ENCODE peak calls at places on chromosomes 1 and 21, in nine cellular contexts. C is CD4-positive, alpha-beta T cell; E is PC-9; D is CD8-positive, alpha-beta T cell; G is testis; L is stomach; H is cardiac muscle cell; R is brain microvascular endothelial cell; V is keratinocyte. Q is an unnamed sample. For H3K27me3, the result is how much of the 10 kb centered on the place peaks cover.

GRCh38 chr1:113881661-113882060 is 5.7 kb downstream of the BCL2L15 start:
- DNase-seq in E (no peak), L (no peak), V (no peak), H (no peak), G (no peak), R (no peak), C (no peak), D (no peak), Q (no peak)

GRCh38 chr1:61992257-61992656 is 202.4 kb upstream of the L1TD1 start:
- DNase-seq in G (no peak), V (no peak), E (no peak), H (no peak), D (no peak), L (no peak), C (no peak), R (no peak), Q (no peak)

GRCh38 chr1:7229696-7230095 is 444.4 kb downstream of the CAMTA1 start:
- DNase-seq in V (no peak), C (no peak), E (no peak), G (no peak), H (no peak), R (no peak), L (no peak), D (no peak), Q (no peak)

GRCh38 chr1:193479187-193479586 is 292.8 kb upstream of the B3GALT2 start:
- DNase-seq in G (no peak), R (no peak), D (peak), L (peak), C (peak), V (no peak), E (no peak), H (no peak), Q (no peak)

GRCh38 chr1:203338335-203339036 is 12.4 kb downstream of the FMOD start:
- DNase-seq in C (peak), L (peak), E (no peak), G (peak), V (no peak), H (peak), D (peak), R (peak), Q (peak)

GRCh38 chr1:151132676-151133338 is 13.6 kb downstream of the SEMA6C start:
- DNase-seq in D (no peak), E (no peak), G (no peak), C (no peak), L (no peak), R (no peak), H (no peak), V (no peak), Q (no peak)

GRCh38 chr1:1926346-1926811 is 7.3 kb upstream of the TMEM52 start:
- DNase-seq in E (no peak), D (no peak), G (no peak), C (no peak), L (no peak), R (no peak), V (no peak), H (no peak), Q (no peak)

GRCh38 chr21:46285761-46286667 is at the start of gene YBEY:
- DNase-seq in C (peak), D (peak), H (peak), G (peak), R (peak), L (peak), V (peak), E (peak), Q (peak)

GRCh38 chr1:47537268-47537667 is 99.4 kb downstream of the FOXD2 start:
- DNase-seq in H (no peak), E (no peak), D (no peak), R (no peak), C (no peak), G (no peak), V (no peak), L (no peak), Q (no peak)

GRCh38 chr1:40384413-40384762 is 10.9 kb downstream of the SMAP2 start:
- DNase-seq in E (no peak), R (no peak), D (no peak), C (no peak), H (no peak), L (peak), V (no peak), G (no peak), Q (no peak)

GRCh38 chr21:46212721-46213484 is 15.7 kb downstream of the LSS start:
- DNase-seq in V (no peak), E (no peak), R (no peak), H (no peak), C (no peak), D (no peak), L (no peak), G (no peak), Q (no peak)

GRCh38 chr1:11071463-11072215 is 11.8 kb upstream of the SRM start:
- DNase-seq in D (no peak), G (peak), C (no peak), E (no peak), R (no peak), L (peak), H (no peak), V (no peak), Q (no peak)

GRCh38 chr1:43358746-43359693 is at the start of gene CDC20:
- DNase-seq in E (peak), R (peak), H (peak), V (peak), C (peak), D (peak), L (peak), G (peak), Q (peak)

GRCh38 chr1:25056536-25056935 is 126.5 kb upstream of the RUNX3 start:
- DNase-seq in E (no peak), R (no peak), D (no peak), G (no peak), C (no peak), V (no peak), L (no peak), H (no peak), Q (no peak)

GRCh38 chr1:43938383-43938782 is 4.8 kb downstream of the ARTN start:
- DNase-seq in G (no peak), H (no peak), D (no peak), E (no peak), L (no peak), C (no peak), R (no peak), V (no peak), Q (no peak)

GRCh38 chr1:95002657-95003432 is 69.9 kb downstream of the ALG14 start:
- DNase-seq in D (no peak), H (no peak), V (no peak), C (no peak), G (peak), E (no peak), L (no peak), R (no peak), Q (peak)

GRCh38 chr1:64956241-64956640 is 10.1 kb downstream of the JAK1 start:
- DNase-seq in H (no peak), V (no peak), G (peak), E (no peak), D (no peak), L (no peak), C (no peak), R (peak), Q (no peak)

DNA sequence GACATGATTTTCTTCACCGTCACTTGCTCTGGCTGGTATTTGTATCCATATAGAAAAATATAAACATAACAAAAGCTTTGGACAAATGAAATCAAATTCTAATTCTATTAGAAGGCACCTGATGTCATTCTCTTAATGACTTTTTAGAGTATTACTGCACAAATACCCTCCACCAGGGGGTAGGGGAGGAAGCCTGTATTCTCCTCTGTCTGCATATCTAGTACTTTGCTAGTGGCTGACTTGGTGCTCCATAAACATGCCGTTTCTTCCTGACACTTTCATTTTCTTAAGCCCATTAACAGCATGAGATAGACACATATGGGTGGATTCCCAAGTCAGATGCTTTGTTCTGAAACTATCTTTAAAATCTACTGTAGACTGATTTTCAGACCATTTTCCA is 20.6 kb upstream of the KCNJ15 start:
- DNase-seq in R (peak), C (no peak), V (no peak), H (no peak), L (no peak), G (no peak), E (no peak), D (no peak), Q (no peak)
- TF ChIP-seq CTCF in R (peak), C (no peak), V (peak), H (peak), L (no peak), G (no peak), E (no peak), D (no peak), Q (no peak)

GRCh38 chr1:147636314-147636713 is 34.0 kb downstream of the ACP6 start:
- DNase-seq in C (no peak), D (no peak), V (no peak), L (no peak), H (no peak), E (no peak), G (no peak), R (no peak), Q (no peak)
- H3K27ac ChIP-seq in C (no peak), D (no peak), V (no peak), L (no peak), H (no peak), E (no peak), G (no peak), R (no peak), Q (no peak)

GRCh38 chr1:154959448-154959825 is 2.1 kb downstream of the PYGO2 start:
- DNase-seq in C (no peak), H (no peak), G (no peak), D (no peak), V (no peak), R (no peak), E (no peak), L (no peak), Q (no peak)
- H3K27me3 ChIP-seq in C (under half), H (under half), G (under half), D (under half), V (under half), R (under half), E (under half), L (under half), Q (under half)

GRCh38 chr21:30436986-30437385 is 3.1 kb upstream of the KRTAP15-1 start:
- DNase-seq in L (no peak), G (no peak), V (no peak), R (no peak), H (no peak), D (no peak), E (no peak), C (no peak), Q (no peak)

GRCh38 chr21:30430170-30430655 is at the start of gene KRTAP13-4:
- DNase-seq in G (no peak), C (no peak), E (no peak), L (no peak), R (no peak), H (no peak), D (no peak), V (no peak), Q (no peak)

GRCh38 chr21:30439975-30440374 is at the start of gene KRTAP15-1:
- DNase-seq in G (no peak), E (no peak), V (no peak), R (no peak), H (no peak), D (no peak), L (no peak), C (no peak), Q (no peak)

GRCh38 chr21:30434033-30434631 is 4.1 kb downstream of the KRTAP13-4 start:
- DNase-seq in D (no peak), H (peak), C (no peak), V (no peak), L (peak), R (peak), G (peak), E (no peak), Q (no peak)
- TF ChIP-seq CTCF in D (peak), H (peak), C (no peak), V (peak), L (peak), R (peak), G (peak), E (peak), Q (peak)

GRCh38 chr1:88985692-88986091 is 6.7 kb downstream of the KYAT3 start:
- DNase-seq in R (no peak), C (no peak), G (no peak), E (no peak), V (no peak), H (no peak), D (no peak), L (no peak), Q (no peak)

GRCh38 chr1:88985033-88985432 is 7.4 kb downstream of the KYAT3 start:
- DNase-seq in V (peak), E (peak), R (peak), C (no peak), D (no peak), H (peak), G (peak), L (peak), Q (peak)

GRCh38 chr1:88983791-88984552 is 8.5 kb downstream of the KYAT3 start:
- DNase-seq in R (peak), D (no peak), C (no peak), G (no peak), L (no peak), H (peak), E (peak), V (no peak), Q (no peak)

GRCh38 chr1:88982055-88982454 is 10.4 kb downstream of the KYAT3 start:
- DNase-seq in G (no peak), H (no peak), D (no peak), C (no peak), L (no peak), E (no peak), V (no peak), R (peak), Q (no peak)

DNA sequence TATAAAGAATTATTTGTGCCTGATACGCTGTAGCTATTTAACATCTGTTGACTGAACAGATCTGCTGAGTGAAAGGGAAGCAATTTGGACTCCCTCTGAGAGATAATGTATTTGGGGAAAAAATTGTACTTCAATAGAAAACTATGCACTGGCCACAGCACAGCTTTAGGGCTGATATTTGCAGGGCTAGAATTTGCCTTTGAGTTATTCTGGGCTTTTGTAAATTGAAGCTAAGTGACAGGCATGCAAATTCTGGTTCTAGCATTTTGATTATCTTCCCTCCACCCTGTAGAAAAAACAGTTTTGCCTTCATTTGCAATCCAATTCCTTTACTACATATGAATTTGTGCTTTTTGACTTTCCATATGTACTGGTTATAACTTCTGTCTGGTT is 7.9 kb downstream of the KYAT3 start:
- DNase-seq in G (no peak), V (no peak), C (no peak), D (no peak), H (no peak), R (no peak), L (no peak), E (no peak), Q (no peak)
- H3K27ac ChIP-seq in G (peak), V (peak), C (no peak), D (no peak), H (peak), R (peak), L (peak), E (peak), Q (peak)

DNA sequence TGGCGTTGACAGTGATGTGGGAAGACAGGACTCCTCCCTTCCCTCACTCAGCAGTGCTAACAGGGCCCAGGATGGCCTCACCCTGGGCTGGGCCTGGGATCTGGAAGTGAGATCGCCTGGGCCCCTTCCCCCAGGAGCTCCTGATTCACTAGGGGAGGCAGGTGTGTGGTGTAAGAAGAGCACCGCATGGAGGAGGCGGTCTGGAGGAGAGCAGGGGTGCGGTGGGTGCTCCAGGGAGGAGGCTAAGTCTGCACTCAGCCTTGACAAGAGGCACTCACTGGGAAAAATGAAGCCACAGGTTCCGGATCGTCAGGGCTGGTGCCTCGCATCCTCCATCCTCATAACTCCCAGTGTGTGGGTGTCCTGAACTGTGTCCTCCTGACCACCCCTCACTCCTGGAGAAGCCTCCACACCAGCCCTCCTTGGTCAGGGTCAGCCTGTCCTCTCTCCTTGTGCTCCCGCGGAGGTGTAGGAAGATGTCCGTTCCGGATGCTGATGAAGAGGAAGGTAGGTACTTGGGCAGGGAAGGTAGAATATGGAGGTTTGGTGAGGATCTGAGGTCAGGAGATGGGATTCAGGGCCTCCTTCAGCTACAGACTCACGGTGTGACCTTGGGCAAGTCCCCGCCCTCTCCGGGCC is 142.1 kb upstream of the WNT4 start:
- DNase-seq in G (no peak), E (no peak), V (no peak), H (no peak), D (no peak), C (no peak), R (no peak), L (peak), Q (no peak)
- H3K27me3 ChIP-seq in G (under half), E (under half), V (under half), H (under half), D (under half), C (under half), R (under half), L (under half), Q (under half)

GRCh38 chr1:53316058-53316741 is 11.7 kb downstream of the LRP8 start:
- DNase-seq in L (no peak), C (no peak), D (no peak), V (no peak), E (no peak), G (no peak), H (no peak), R (no peak), Q (no peak)
- TF ChIP-seq CTCF in L (no peak), C (no peak), D (no peak), V (no peak), E (no peak), G (no peak), H (peak), R (peak), Q (no peak)

Q was measured in heart right ventricle.